ENCODE peak calls at places on chromosomes 4 and X, in ten cellular contexts. B is WTC11; U is stimulated activated CD4-positive, alpha-beta T cell treated with anti-CD3 and anti-CD28 coated beads, Interleukin-4, amount 100 ng/mL, for 24 hours; W is GM13977; D is SJSA1; M is amygdala; A is MCF 10A; R is HS-5; F is mucosa of descending colon; K is effector memory CD8-positive, alpha-beta T cell. P is an unnamed sample.

GRCh38 chrX:10938371-10938982 is 172.7 kb upstream of the HCCS start:
- DNase-seq in B (no peak), U (no peak), W (no peak), D (no peak), M (no peak), A (no peak), R (no peak), F (no peak), K (no peak), P (no peak)

GRCh38 chrX:14675500-14675899 is 146.2 kb downstream of the GLRA2 start:
- DNase-seq in B (no peak), U (no peak), W (no peak), D (no peak), M (no peak), A (no peak), R (no peak), F (no peak), K (no peak), P (no peak)

GRCh38 chrX:38627683-38628082 is 66.3 kb downstream of the TSPAN7 start:
- DNase-seq in B (peak; percentile 19), U (peak; percentile 3), W (no peak), D (peak; percentile 30), M (no peak), A (peak; percentile 57), R (no peak), F (no peak), K (no peak), P (no peak)

GRCh38 chr4:125735107-125735506 is 420.4 kb downstream of the FAT4 start:
- DNase-seq in B (no peak), U (no peak), W (no peak), D (peak; percentile 90), M (no peak), A (peak; percentile 85), R (peak; percentile 73), F (no peak), K (no peak), P (no peak)

GRCh38 chr4:54668031-54668611 is 10.4 kb downstream of the KIT start:
- DNase-seq in B (no peak), U (no peak), W (no peak), D (no peak), M (no peak), A (no peak), R (no peak), F (no peak), K (no peak), P (no peak)

GRCh38 chr4:38368612-38369011 is 295.4 kb upstream of the KLF3 start:
- DNase-seq in B (no peak), U (no peak), W (no peak), D (peak; percentile 44), M (no peak), A (no peak), R (peak; percentile 35), F (no peak), K (no peak), P (no peak)

GRCh38 chr4:89752932-89753598 is 83.9 kb downstream of the SNCA start:
- DNase-seq in B (no peak), U (no peak), W (no peak), D (peak; percentile 57), M (no peak), A (peak; percentile 76), R (peak; percentile 77), F (no peak), K (no peak), P (no peak)

GRCh38 chr4:17763931-17764330 is 17.5 kb downstream of the FAM184B start:
- DNase-seq in B (no peak), U (no peak), W (no peak), D (no peak), M (no peak), A (no peak), R (no peak), F (no peak), K (no peak), P (no peak)

GRCh38 chr4:82376109-82376508 is 2.3 kb upstream of the HNRNPD start:
- DNase-seq in B (no peak), U (no peak), W (no peak), D (no peak), M (no peak), A (no peak), R (no peak), F (no peak), K (no peak), P (no peak)

GRCh38 chr4:145285928-145286327 is 105.5 kb upstream of the OTUD4 start:
- DNase-seq in B (no peak), U (no peak), W (no peak), D (no peak), M (no peak), A (peak; percentile 37), R (no peak), F (no peak), K (no peak), P (no peak)

GRCh38 chr4:151921811-151922210 is 161.0 kb upstream of the GATB start:
- DNase-seq in B (no peak), U (no peak), W (no peak), D (no peak), M (no peak), A (no peak), R (peak; percentile 80), F (no peak), K (no peak), P (no peak)

GRCh38 chr4:165580379-165580905 is 201.6 kb downstream of the CPE start:
- DNase-seq in B (no peak), U (no peak), W (no peak), D (peak; percentile 42), M (no peak), A (peak; percentile 92), R (peak; percentile 75), F (no peak), K (no peak), P (no peak)

GRCh38 chr4:73832651-73833237 is 3.7 kb upstream of the CXCL6 start:
- DNase-seq in B (no peak), U (no peak), W (no peak), D (no peak), M (no peak), A (no peak), R (peak; percentile 58), F (no peak), K (no peak), P (no peak)

GRCh38 chr4:179695175-179695574 is 2252.9 kb upstream of the AGA start:
- DNase-seq in B (no peak), U (no peak), W (no peak), D (no peak), M (no peak), A (peak; percentile 65), R (peak; percentile 68), F (no peak), K (no peak), P (peak; percentile 5)

GRCh38 chrX:43679778-43680177 is 23.7 kb downstream of the MAOA start:
- DNase-seq in B (no peak), U (no peak), W (no peak), D (no peak), M (no peak), A (peak; percentile 73), R (no peak), F (no peak), K (no peak), P (no peak)

GRCh38 chr4:38160487-38161207 is 200.4 kb downstream of the PTTG2 start:
- DNase-seq in B (no peak), U (peak; percentile 68), W (peak; percentile 85), D (no peak), M (no peak), A (peak; percentile 96), R (peak; percentile 96), F (no peak), K (peak; percentile 16), P (peak; percentile 87)

GRCh38 chrX:129783176-129783776 is 3.5 kb downstream of the SASH3 start:
- DNase-seq in B (no peak), U (peak; percentile 19), W (no peak), D (no peak), M (no peak), A (no peak), R (no peak), F (no peak), K (no peak), P (no peak)

GRCh38 chr4:127783026-127783769 is 1.1 kb downstream of the HSPA4L start:
- DNase-seq in B (peak; percentile 57), U (no peak), W (no peak), D (peak; percentile 57), M (peak; percentile 50), A (peak; percentile 95), R (no peak), F (peak; percentile 62), K (no peak), P (no peak)

GRCh38 chrX:72569786-72570185 is 2.9 kb downstream of the HDAC8 start:
- DNase-seq in B (no peak), U (peak; percentile 4), W (no peak), D (peak; percentile 41), M (no peak), A (peak; percentile 60), R (peak; percentile 34), F (no peak), K (no peak), P (no peak)

GRCh38 chrX:108285918-108286317 is 152.3 kb downstream of the COL4A6 start:
- DNase-seq in B (no peak), U (no peak), W (no peak), D (no peak), M (no peak), A (no peak), R (no peak), F (no peak), K (no peak), P (no peak)

GRCh38 chr4:151564321-151564720 is 155.3 kb downstream of the FHIP1A start:
- DNase-seq in B (no peak), U (no peak), W (no peak), D (no peak), M (no peak), A (no peak), R (no peak), F (peak; percentile 47), K (no peak), P (no peak)

GRCh38 chr4:1012031-1012739 is 759 bp downstream of the FGFRL1 start:
- DNase-seq in B (peak; percentile 45), U (peak; percentile 31), W (no peak), D (no peak), M (no peak), A (peak; percentile 64), R (no peak), F (peak; percentile 77), K (peak; percentile 17), P (no peak)